ENCODE peak calls at places on chromosome 9, in ten cellular contexts. J is brain microvascular endothelial cell, V is NT2/D1, B is GM12878, S is GM23248, U is fibroblast of lung, L is mammary epithelial cell, K is SJCRH30, Q is A673, A is spleen. F is an unnamed sample.

GRCh38 chr9:86042226-86042625 is 57.1 kb downstream of the GOLM1 start:
- DNase-seq in K (no peak), V (no peak), L (no peak), U (no peak), Q (no peak), B (no peak), J (no peak), S (peak; percentile 8), A (no peak), F (no peak)

GRCh38 chr9:127264462-127265040 is at the start of gene GARNL3:
- DNase-seq in K (no peak), J (no peak), B (no peak), A (no peak), L (no peak), V (no peak), U (no peak), Q (peak; percentile 46), S (no peak), F (peak; percentile 38)

GRCh38 chr9:116628706-116629105 is 58.4 kb upstream of the TRIM32 start:
- DNase-seq in Q (peak; percentile 44), K (peak; percentile 6), U (peak; percentile 27), L (no peak), B (no peak), J (peak; percentile 52), S (no peak), A (no peak), V (no peak), F (no peak)

GRCh38 chr9:77909306-77909705 is 122.3 kb downstream of the GNAQ start:
- DNase-seq in K (no peak), V (no peak), J (no peak), A (no peak), B (no peak), U (no peak), Q (no peak), L (no peak), S (no peak), F (no peak)

GRCh38 chr9:447230-448025 is 232.8 kb downstream of the DOCK8 start:
- DNase-seq in V (no peak), J (no peak), S (peak; percentile 48), A (no peak), B (no peak), Q (no peak), U (peak; percentile 95), L (peak; percentile 97), K (no peak), F (no peak)

GRCh38 chr9:134483361-134484184 is 157.3 kb downstream of the RXRA start:
- DNase-seq in J (no peak), S (no peak), V (no peak), B (no peak), Q (no peak), L (no peak), A (peak; percentile 59), U (no peak), K (no peak), F (no peak)

GRCh38 chr9:8677725-8678124 is 878.1 kb upstream of the DMAC1 start:
- DNase-seq in U (no peak), A (no peak), V (no peak), L (no peak), Q (peak; percentile 39), B (no peak), J (no peak), S (no peak), K (no peak), F (peak; percentile 37)

GRCh38 chr9:124145903-124146575 is 111.7 kb upstream of the NEK6 start:
- DNase-seq in L (no peak), V (no peak), B (no peak), S (no peak), Q (no peak), U (no peak), J (no peak), K (no peak), A (no peak), F (no peak)

GRCh38 chr9:79580065-79580464 is 8.3 kb downstream of the TLE4 start:
- DNase-seq in K (no peak), U (no peak), J (no peak), A (no peak), V (no peak), S (no peak), Q (no peak), B (no peak), L (no peak), F (no peak)

GRCh38 chr9:79581794-79582193 is 10.0 kb downstream of the TLE4 start:
- DNase-seq in U (peak; percentile 94), K (no peak), A (no peak), L (peak; percentile 72), J (peak; percentile 85), S (peak; percentile 92), B (no peak), Q (no peak), V (no peak), F (no peak)

GRCh38 chr9:79578891-79579290 is 7.1 kb downstream of the TLE4 start:
- DNase-seq in K (no peak), J (no peak), A (no peak), U (no peak), B (no peak), S (peak; percentile 61), Q (no peak), L (no peak), V (no peak), F (no peak)

GRCh38 chr9:79579624-79580023 is 7.9 kb downstream of the TLE4 start:
- DNase-seq in V (no peak), A (no peak), S (no peak), L (no peak), U (no peak), B (no peak), Q (no peak), K (no peak), J (no peak), F (no peak)

GRCh38 chr9:79581388-79581787 is 9.6 kb downstream of the TLE4 start:
- DNase-seq in Q (no peak), U (peak; percentile 72), L (peak; percentile 31), V (no peak), S (peak; percentile 23), K (no peak), J (peak; percentile 61), B (no peak), A (no peak), F (no peak)
- H3K4me3 ChIP-seq in Q (no peak overlapping the region), U (no peak overlapping the region), L (no peak overlapping the region), V (no peak overlapping the region), S (peak overlapping the region; percentile 60), K (no peak overlapping the region), J (no peak overlapping the region), B (no peak overlapping the region), A (no peak overlapping the region), F (no peak overlapping the region)

GRCh38 chr9:100285601-100286000 is 67.1 kb downstream of the TEX10 start:
- DNase-seq in K (no peak), L (no peak), V (no peak), J (no peak), U (no peak), A (no peak), Q (no peak), S (no peak), B (no peak), F (no peak)

GRCh38 chr9:100286257-100286656 is 66.5 kb downstream of the TEX10 start:
- DNase-seq in K (no peak), S (no peak), B (no peak), A (no peak), U (no peak), V (no peak), L (no peak), Q (no peak), J (no peak), F (no peak)

GRCh38 chr9:100284247-100284646 is 68.5 kb downstream of the TEX10 start:
- DNase-seq in U (no peak), V (no peak), B (no peak), A (no peak), K (no peak), Q (no peak), J (no peak), S (no peak), L (no peak), F (no peak)

GRCh38 chr9:100285080-100285479 is 67.7 kb downstream of the TEX10 start:
- DNase-seq in L (no peak), J (no peak), A (no peak), K (no peak), V (no peak), U (no peak), Q (no peak), B (no peak), S (no peak), F (no peak)

DNA sequence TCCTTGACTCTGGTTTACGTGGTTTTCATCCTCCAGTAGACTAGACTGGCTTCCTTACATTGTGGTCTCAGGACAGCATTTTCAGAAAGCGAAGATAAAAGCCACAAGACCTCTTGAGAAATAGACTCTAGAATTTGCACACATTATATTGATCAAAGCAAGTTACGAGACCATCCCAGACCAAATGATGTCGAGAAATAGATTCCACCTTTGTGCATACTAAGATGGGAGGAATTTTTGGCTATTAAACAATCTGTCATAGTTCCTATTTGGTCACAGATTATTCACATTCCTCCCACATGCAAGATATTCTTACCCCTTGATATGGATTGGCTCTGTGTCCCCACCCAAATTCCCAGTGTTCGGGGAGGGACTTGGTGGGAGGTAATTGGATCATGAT is 65.6 kb downstream of the TEX10 start:
- DNase-seq in J (no peak), Q (no peak), V (no peak), K (no peak), B (no peak), L (no peak), A (no peak), S (no peak), U (peak; percentile 14), F (no peak)
- H3K36me3 ChIP-seq in J (peaks cover 16% of the 10 kb centered on the region), Q (peaks cover 52% of the 10 kb centered on the region), V (peaks cover 42% of the 10 kb centered on the region), K (peaks cover 48% of the 10 kb centered on the region), B (peaks cover 6% of the 10 kb centered on the region), L (peaks cover 6% of the 10 kb centered on the region), A (peaks cover 50% of the 10 kb centered on the region), S (peaks cover 35% of the 10 kb centered on the region), U (peaks cover 2% of the 10 kb centered on the region), F (no peaks in the 10 kb centered on the region)

GRCh38 chr9:122226758-122227575 is 1.8 kb downstream of the LHX6 start:
- DNase-seq in B (no peak), L (no peak), K (no peak), A (no peak), J (no peak), U (no peak), Q (no peak), V (no peak), S (no peak), F (peak; percentile 91)

GRCh38 chr9:122228906-122229837 is at the start of gene LHX6:
- DNase-seq in B (no peak), J (peak; percentile 15), A (no peak), S (peak; percentile 66), K (peak; percentile 81), L (peak; percentile 54), V (no peak), Q (no peak), U (peak; percentile 48), F (no peak)

GRCh38 chr9:122227576-122227903 is 1.2 kb downstream of the LHX6 start:
- DNase-seq in K (no peak), L (no peak), J (no peak), Q (no peak), A (no peak), V (no peak), U (no peak), B (no peak), S (no peak), F (no peak)

GRCh38 chr9:122226142-122226757 is 2.5 kb downstream of the LHX6 start:
- DNase-seq in L (no peak), V (no peak), J (no peak), K (no peak), B (no peak), S (no peak), Q (no peak), U (no peak), A (no peak), F (peak; percentile 81)

GRCh38 chr9:122228191-122228905 is 409 bp downstream of the LHX6 start:
- DNase-seq in L (no peak), V (no peak), S (peak; percentile 49), J (no peak), U (no peak), B (no peak), Q (no peak), K (peak; percentile 53), A (no peak), F (peak; percentile 80)
- H3K27me3 ChIP-seq in L (peaks cover 18% of the 10 kb centered on the region), V (peaks cover 86% of the 10 kb centered on the region), S (peaks cover 71% of the 10 kb centered on the region), J (peaks cover 68% of the 10 kb centered on the region), U (peaks cover 79% of the 10 kb centered on the region), B (peaks cover 27% of the 10 kb centered on the region), Q (peaks cover 97% of the 10 kb centered on the region), K (peaks cover 17% of the 10 kb centered on the region), A (peaks cover 38% of the 10 kb centered on the region), F (peaks cover 89% of the 10 kb centered on the region)

GRCh38 chr9:95942016-95942415 is 66.5 kb downstream of the ERCC6L2 start:
- DNase-seq in B (no peak), S (no peak), V (no peak), A (no peak), K (no peak), U (no peak), Q (no peak), L (no peak), J (no peak), F (no peak)

GRCh38 chr9:95952471-95952870 is 77.0 kb downstream of the ERCC6L2 start:
- DNase-seq in K (no peak), U (no peak), V (no peak), J (no peak), Q (no peak), S (no peak), L (no peak), B (no peak), A (no peak), F (no peak)

DNA sequence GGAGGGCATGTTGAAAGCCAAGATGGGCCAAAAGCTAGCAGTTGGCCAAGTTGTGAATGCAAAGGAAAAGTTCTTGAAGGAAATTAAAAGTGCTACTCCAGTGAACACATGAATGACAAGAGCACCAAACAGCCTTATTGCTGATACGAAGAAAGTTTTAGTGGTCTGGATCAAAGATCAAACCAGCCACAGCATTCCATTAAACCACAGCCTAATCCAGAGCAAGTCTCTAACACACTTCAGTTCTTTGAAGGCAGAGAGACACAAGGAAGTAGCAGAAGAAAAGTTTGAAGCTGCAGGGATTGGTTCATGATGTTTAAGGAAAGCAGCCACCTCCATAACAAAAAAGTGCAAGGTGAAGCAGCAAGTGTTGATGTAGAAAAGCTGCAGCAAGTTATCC is 71.6 kb downstream of the ERCC6L2 start:
- DNase-seq in S (no peak), A (no peak), L (no peak), B (no peak), K (no peak), U (peak; percentile 33), Q (no peak), V (no peak), J (no peak), F (no peak)
- H3K4me3 ChIP-seq in S (no peak overlapping the region), A (no peak overlapping the region), L (no peak overlapping the region), B (no peak overlapping the region), K (no peak overlapping the region), U (no peak overlapping the region), Q (no peak overlapping the region), V (no peak overlapping the region), J (no peak overlapping the region), F (no peak overlapping the region)

F was measured in H7.